ENCODE peak calls at places on chromosomes 6 and 20, in eight cellular contexts. One of them, this sample, is unnamed.

GRCh38 chr6:165729307-165729936 is 66.4 kb upstream of the PDE10A start:
- DNase-seq in GM20000: peak
- DNase-seq in CD4-positive, alpha-beta T cell: no peak
- DNase-seq in NB4: peak
- DNase-seq in ovary: no peak
- DNase-seq in psoas muscle: no peak
- DNase-seq in ascending aorta: no peak
- DNase-seq in breast epithelium: no peak
- DNase-seq in this sample: no peak

GRCh38 chr6:80991316-80991715 is 761.2 kb downstream of the TENT5A start:
- DNase-seq in GM20000: no peak
- DNase-seq in CD4-positive, alpha-beta T cell: no peak
- DNase-seq in NB4: no peak
- DNase-seq in ovary: no peak
- DNase-seq in psoas muscle: no peak
- DNase-seq in ascending aorta: no peak
- DNase-seq in breast epithelium: no peak
- DNase-seq in this sample: no peak

GRCh38 chr6:24768361-24768760 is 6.4 kb upstream of the GMNN start:
- DNase-seq in GM20000: no peak
- DNase-seq in CD4-positive, alpha-beta T cell: no peak
- DNase-seq in NB4: no peak
- DNase-seq in ovary: no peak
- DNase-seq in psoas muscle: no peak
- DNase-seq in ascending aorta: no peak
- DNase-seq in breast epithelium: no peak
- DNase-seq in this sample: no peak

GRCh38 chr20:16256981-16257380 is 316.3 kb downstream of the KIF16B start:
- DNase-seq in GM20000: no peak
- DNase-seq in CD4-positive, alpha-beta T cell: no peak
- DNase-seq in NB4: no peak
- DNase-seq in ovary: no peak
- DNase-seq in psoas muscle: no peak
- DNase-seq in ascending aorta: no peak
- DNase-seq in breast epithelium: no peak
- DNase-seq in this sample: no peak

GRCh38 chr20:21633829-21634228 is 71.6 kb upstream of the PAX1 start:
- DNase-seq in GM20000: no peak
- DNase-seq in CD4-positive, alpha-beta T cell: no peak
- DNase-seq in NB4: no peak
- DNase-seq in ovary: no peak
- DNase-seq in psoas muscle: no peak
- DNase-seq in ascending aorta: no peak
- DNase-seq in breast epithelium: no peak
- DNase-seq in this sample: no peak

GRCh38 chr20:46283426-46283825 is 24.9 kb downstream of the CDH22 start:
- DNase-seq in GM20000: no peak
- DNase-seq in CD4-positive, alpha-beta T cell: no peak
- DNase-seq in NB4: no peak
- DNase-seq in ovary: no peak
- DNase-seq in psoas muscle: no peak
- DNase-seq in ascending aorta: no peak
- DNase-seq in breast epithelium: no peak
- DNase-seq in this sample: no peak

GRCh38 chr20:3072530-3073250 is 1.3 kb downstream of the OXT start:
- DNase-seq in GM20000: peak
- DNase-seq in CD4-positive, alpha-beta T cell: no peak
- DNase-seq in NB4: no peak
- DNase-seq in ovary: no peak
- DNase-seq in psoas muscle: no peak
- DNase-seq in ascending aorta: no peak
- DNase-seq in breast epithelium: no peak
- DNase-seq in this sample: no peak

GRCh38 chr6:131740161-131740560 is 29.3 kb upstream of the CTAGE9 start:
- DNase-seq in GM20000: no peak
- DNase-seq in CD4-positive, alpha-beta T cell: no peak
- DNase-seq in NB4: no peak
- DNase-seq in ovary: no peak
- DNase-seq in psoas muscle: no peak
- DNase-seq in ascending aorta: no peak
- DNase-seq in breast epithelium: no peak
- DNase-seq in this sample: no peak

GRCh38 chr6:134640975-134641429 is 308.9 kb downstream of the ALDH8A1 start:
- DNase-seq in GM20000: peak
- DNase-seq in CD4-positive, alpha-beta T cell: peak
- DNase-seq in NB4: peak
- DNase-seq in ovary: peak
- DNase-seq in psoas muscle: peak
- DNase-seq in ascending aorta: peak
- DNase-seq in breast epithelium: peak
- DNase-seq in this sample: peak

GRCh38 chr6:159640722-159641482 is 52.1 kb downstream of the SOD2 start:
- DNase-seq in GM20000: no peak
- DNase-seq in CD4-positive, alpha-beta T cell: no peak
- DNase-seq in NB4: no peak
- DNase-seq in ovary: no peak
- DNase-seq in psoas muscle: no peak
- DNase-seq in ascending aorta: no peak
- DNase-seq in breast epithelium: no peak
- DNase-seq in this sample: no peak

GRCh38 chr6:145116591-145117178 is 618.6 kb downstream of the EPM2A start:
- DNase-seq in GM20000: no peak
- DNase-seq in CD4-positive, alpha-beta T cell: no peak
- DNase-seq in NB4: no peak
- DNase-seq in ovary: no peak
- DNase-seq in psoas muscle: no peak
- DNase-seq in ascending aorta: no peak
- DNase-seq in breast epithelium: no peak
- DNase-seq in this sample: no peak

GRCh38 chr6:53397283-53397682 is 48.5 kb upstream of the ELOVL5 start:
- DNase-seq in GM20000: no peak
- DNase-seq in CD4-positive, alpha-beta T cell: no peak
- DNase-seq in NB4: no peak
- DNase-seq in ovary: no peak
- DNase-seq in psoas muscle: no peak
- DNase-seq in ascending aorta: no peak
- DNase-seq in breast epithelium: no peak
- DNase-seq in this sample: no peak

GRCh38 chr6:142384455-142385332 is 82.9 kb downstream of the ADGRG6 start:
- DNase-seq in GM20000: no peak
- DNase-seq in CD4-positive, alpha-beta T cell: no peak
- DNase-seq in NB4: no peak
- DNase-seq in ovary: no peak
- DNase-seq in psoas muscle: no peak
- DNase-seq in ascending aorta: no peak
- DNase-seq in breast epithelium: no peak
- DNase-seq in this sample: no peak

GRCh38 chr6:26576407-26576843 is 20.3 kb upstream of the ABT1 start:
- DNase-seq in GM20000: no peak
- DNase-seq in CD4-positive, alpha-beta T cell: no peak
- DNase-seq in NB4: peak
- DNase-seq in ovary: no peak
- DNase-seq in psoas muscle: no peak
- DNase-seq in ascending aorta: no peak
- DNase-seq in breast epithelium: no peak
- DNase-seq in this sample: no peak

GRCh38 chr6:26575494-26575939 is 21.2 kb upstream of the ABT1 start:
- DNase-seq in GM20000: no peak
- DNase-seq in CD4-positive, alpha-beta T cell: no peak
- DNase-seq in NB4: no peak
- DNase-seq in ovary: no peak
- DNase-seq in psoas muscle: no peak
- DNase-seq in ascending aorta: no peak
- DNase-seq in breast epithelium: no peak
- DNase-seq in this sample: no peak

GRCh38 chr6:26578279-26578678 is 18.5 kb upstream of the ABT1 start:
- DNase-seq in GM20000: no peak
- DNase-seq in CD4-positive, alpha-beta T cell: no peak
- DNase-seq in NB4: no peak
- DNase-seq in ovary: no peak
- DNase-seq in psoas muscle: no peak
- DNase-seq in ascending aorta: no peak
- DNase-seq in breast epithelium: no peak
- DNase-seq in this sample: no peak

GRCh38 chr6:26577720-26578072 is 19.1 kb upstream of the ABT1 start:
- DNase-seq in GM20000: no peak
- DNase-seq in CD4-positive, alpha-beta T cell: no peak
- DNase-seq in NB4: no peak
- DNase-seq in ovary: no peak
- DNase-seq in psoas muscle: no peak
- DNase-seq in ascending aorta: no peak
- DNase-seq in breast epithelium: no peak
- DNase-seq in this sample: no peak

DNA sequence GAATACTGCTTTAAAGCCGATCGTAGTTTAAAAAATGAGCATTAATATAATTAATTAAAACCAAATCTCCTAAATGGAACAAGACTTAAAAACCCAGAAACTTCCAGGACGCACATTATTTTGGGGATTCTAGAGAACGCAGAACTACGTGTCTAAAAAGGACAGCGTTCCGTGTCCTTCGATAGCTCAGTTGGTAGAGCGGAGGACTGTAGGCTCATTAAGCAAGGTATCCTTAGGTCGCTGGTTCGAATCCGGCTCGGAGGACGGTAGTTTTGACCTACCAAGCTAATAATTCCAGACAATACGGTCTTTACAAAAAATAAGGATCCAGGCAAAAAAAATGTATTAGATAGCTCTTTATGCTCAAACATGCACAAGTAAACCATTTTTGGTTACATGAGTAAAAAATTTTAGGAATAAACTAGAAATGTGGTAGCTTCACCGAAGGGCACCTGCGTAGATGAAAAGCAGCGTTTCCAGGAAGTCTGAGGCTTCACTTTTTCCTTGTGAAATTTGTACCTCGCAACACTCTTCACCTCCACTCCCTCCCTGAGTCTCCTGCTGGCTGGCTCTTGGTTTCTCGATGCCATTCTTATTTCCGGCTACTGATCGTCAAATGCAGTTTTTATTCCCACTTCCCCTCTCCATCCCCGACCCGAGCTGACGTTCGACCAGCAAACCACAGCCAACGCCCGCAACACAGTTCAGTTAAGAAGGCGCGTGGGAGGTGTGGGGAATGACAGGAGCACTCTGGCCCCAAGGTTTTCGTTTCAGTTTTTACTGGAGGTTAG is 19.6 kb upstream of the ABT1 start:
- DNase-seq in GM20000: no peak
- DNase-seq in CD4-positive, alpha-beta T cell: peak
- DNase-seq in NB4: peak
- DNase-seq in ovary: no peak
- DNase-seq in psoas muscle: no peak
- DNase-seq in ascending aorta: no peak
- DNase-seq in breast epithelium: no peak
- DNase-seq in this sample: peak
- TF ChIP-seq CTCF in GM20000: no peak
- TF ChIP-seq CTCF in CD4-positive, alpha-beta T cell: no peak
- TF ChIP-seq CTCF in NB4: no peak
- TF ChIP-seq CTCF in ovary: no peak
- TF ChIP-seq CTCF in psoas muscle: no peak
- TF ChIP-seq CTCF in ascending aorta: no peak
- TF ChIP-seq CTCF in breast epithelium: no peak
- TF ChIP-seq CTCF in this sample: no peak

GRCh38 chr6:64733433-64733832 is 973.6 kb downstream of the EYS start:
- DNase-seq in GM20000: no peak
- DNase-seq in CD4-positive, alpha-beta T cell: no peak
- DNase-seq in NB4: no peak
- DNase-seq in ovary: no peak
- DNase-seq in psoas muscle: no peak
- DNase-seq in ascending aorta: no peak
- DNase-seq in breast epithelium: no peak
- DNase-seq in this sample: no peak

GRCh38 chr6:64737418-64737817 is 969.6 kb downstream of the EYS start:
- DNase-seq in GM20000: no peak
- DNase-seq in CD4-positive, alpha-beta T cell: no peak
- DNase-seq in NB4: no peak
- DNase-seq in ovary: no peak
- DNase-seq in psoas muscle: no peak
- DNase-seq in ascending aorta: no peak
- DNase-seq in breast epithelium: no peak
- DNase-seq in this sample: no peak

GRCh38 chr6:64729522-64729921 is 977.5 kb downstream of the EYS start:
- DNase-seq in GM20000: no peak
- DNase-seq in CD4-positive, alpha-beta T cell: no peak
- DNase-seq in NB4: no peak
- DNase-seq in ovary: no peak
- DNase-seq in psoas muscle: no peak
- DNase-seq in ascending aorta: no peak
- DNase-seq in breast epithelium: no peak
- DNase-seq in this sample: no peak

GRCh38 chr6:64736421-64736950 is 970.5 kb downstream of the EYS start:
- DNase-seq in GM20000: no peak
- DNase-seq in CD4-positive, alpha-beta T cell: no peak
- DNase-seq in NB4: no peak
- DNase-seq in ovary: no peak
- DNase-seq in psoas muscle: no peak
- DNase-seq in ascending aorta: no peak
- DNase-seq in breast epithelium: no peak
- DNase-seq in this sample: no peak

DNA sequence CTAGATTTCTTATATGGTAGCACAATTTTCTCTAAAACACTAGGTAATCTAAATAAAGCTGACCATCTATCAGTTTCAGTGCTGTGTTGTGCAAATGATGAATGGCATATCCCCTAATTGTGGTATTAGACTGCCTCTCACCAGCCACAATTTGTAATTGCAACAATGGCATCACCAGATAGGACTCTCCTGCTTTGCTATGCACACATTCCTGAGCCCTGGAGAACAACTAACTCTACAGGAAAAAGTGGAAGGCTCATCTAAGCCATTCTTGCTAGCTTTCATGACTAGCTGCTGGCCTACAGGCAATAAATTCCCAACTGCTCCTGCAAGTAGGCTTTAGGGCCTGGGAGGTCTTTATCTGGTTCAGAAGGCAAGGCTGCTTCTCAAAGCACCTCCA is 974.1 kb downstream of the EYS start:
- DNase-seq in GM20000: no peak
- DNase-seq in CD4-positive, alpha-beta T cell: no peak
- DNase-seq in NB4: no peak
- DNase-seq in ovary: no peak
- DNase-seq in psoas muscle: no peak
- DNase-seq in ascending aorta: no peak
- DNase-seq in breast epithelium: no peak
- DNase-seq in this sample: no peak
- TF ChIP-seq CTCF in GM20000: no peak
- TF ChIP-seq CTCF in CD4-positive, alpha-beta T cell: no peak
- TF ChIP-seq CTCF in NB4: no peak
- TF ChIP-seq CTCF in ovary: no peak
- TF ChIP-seq CTCF in psoas muscle: no peak
- TF ChIP-seq CTCF in ascending aorta: no peak
- TF ChIP-seq CTCF in breast epithelium: no peak
- TF ChIP-seq CTCF in this sample: no peak

GRCh38 chr20:48656661-48657211 is 171.1 kb downstream of the PREX1 start:
- DNase-seq in GM20000: no peak
- DNase-seq in CD4-positive, alpha-beta T cell: no peak
- DNase-seq in NB4: no peak
- DNase-seq in ovary: no peak
- DNase-seq in psoas muscle: no peak
- DNase-seq in ascending aorta: no peak
- DNase-seq in breast epithelium: no peak
- DNase-seq in this sample: no peak
- TF ChIP-seq CTCF in GM20000: no peak
- TF ChIP-seq CTCF in CD4-positive, alpha-beta T cell: no peak
- TF ChIP-seq CTCF in NB4: no peak
- TF ChIP-seq CTCF in ovary: no peak
- TF ChIP-seq CTCF in psoas muscle: no peak
- TF ChIP-seq CTCF in ascending aorta: no peak
- TF ChIP-seq CTCF in breast epithelium: no peak
- TF ChIP-seq CTCF in this sample: no peak

GRCh38 chr6:43427406-43428111 is at the start of gene ABCC10:
- DNase-seq in GM20000: peak
- DNase-seq in CD4-positive, alpha-beta T cell: peak
- DNase-seq in NB4: peak
- DNase-seq in ovary: peak
- DNase-seq in psoas muscle: peak
- DNase-seq in ascending aorta: peak
- DNase-seq in breast epithelium: peak
- DNase-seq in this sample: peak
- TF ChIP-seq CTCF in GM20000: no peak
- TF ChIP-seq CTCF in CD4-positive, alpha-beta T cell: peak
- TF ChIP-seq CTCF in NB4: peak
- TF ChIP-seq CTCF in ovary: peak
- TF ChIP-seq CTCF in psoas muscle: peak
- TF ChIP-seq CTCF in ascending aorta: peak
- TF ChIP-seq CTCF in breast epithelium: peak
- TF ChIP-seq CTCF in this sample: peak

This sample was measured in CD14-positive monocyte.